ENCODE peak calls at places on chromosomes 4 and X, in five cellular contexts. One of them, this sample, is unnamed.

GRCh38 chr4:130486841-130487240 is 1390.9 kb downstream of the C4orf33 start:
- DNase-seq in aorta: no peak
- DNase-seq in bronchial epithelial cell: peak
- DNase-seq in AG04449: no peak
- DNase-seq in cardiac fibroblast: peak
- DNase-seq in this sample: no peak

GRCh38 chrX:119541188-119541587 is 24.0 kb downstream of the STEEP1 start:
- DNase-seq in aorta: no peak
- DNase-seq in AG04449: peak
- DNase-seq in bronchial epithelial cell: peak
- DNase-seq in cardiac fibroblast: peak
- DNase-seq in this sample: no peak

GRCh38 chr4:3223986-3224748 is 24.8 kb upstream of the MSANTD1 start:
- DNase-seq in bronchial epithelial cell: no peak
- DNase-seq in aorta: peak
- DNase-seq in cardiac fibroblast: no peak
- DNase-seq in AG04449: no peak
- DNase-seq in this sample: peak

GRCh38 chrX:110182865-110183264 is 135.0 kb downstream of the AMMECR1 start:
- DNase-seq in AG04449: no peak
- DNase-seq in aorta: no peak
- DNase-seq in bronchial epithelial cell: no peak
- DNase-seq in cardiac fibroblast: peak
- DNase-seq in this sample: no peak

GRCh38 chrX:10892605-10893225 is 218.4 kb upstream of the HCCS start:
- DNase-seq in AG04449: peak
- DNase-seq in aorta: no peak
- DNase-seq in bronchial epithelial cell: no peak
- DNase-seq in cardiac fibroblast: peak
- DNase-seq in this sample: no peak

GRCh38 chrX:13690836-13691235 is 1.9 kb downstream of the RAB9A start:
- DNase-seq in cardiac fibroblast: no peak
- DNase-seq in aorta: no peak
- DNase-seq in bronchial epithelial cell: no peak
- DNase-seq in AG04449: no peak
- DNase-seq in this sample: no peak

GRCh38 chr4:165294907-165295306 is 32.6 kb upstream of the MSMO1 start:
- DNase-seq in aorta: no peak
- DNase-seq in bronchial epithelial cell: no peak
- DNase-seq in AG04449: no peak
- DNase-seq in cardiac fibroblast: no peak
- DNase-seq in this sample: no peak

GRCh38 chr4:108919229-108919893 is 156.5 kb upstream of the ETNPPL start:
- DNase-seq in aorta: no peak
- DNase-seq in AG04449: no peak
- DNase-seq in cardiac fibroblast: no peak
- DNase-seq in bronchial epithelial cell: no peak
- DNase-seq in this sample: no peak

GRCh38 chrX:132219343-132219768 is at the start of gene RAP2C:
- DNase-seq in bronchial epithelial cell: peak
- DNase-seq in aorta: peak
- DNase-seq in cardiac fibroblast: peak
- DNase-seq in AG04449: no peak
- DNase-seq in this sample: peak

GRCh38 chr4:128675083-128675482 is 134.4 kb upstream of the JADE1 start:
- DNase-seq in cardiac fibroblast: no peak
- DNase-seq in AG04449: no peak
- DNase-seq in aorta: no peak
- DNase-seq in bronchial epithelial cell: no peak
- DNase-seq in this sample: no peak

GRCh38 chr4:19583827-19584569 is 667.7 kb upstream of the SLIT2 start:
- DNase-seq in cardiac fibroblast: peak
- DNase-seq in AG04449: no peak
- DNase-seq in aorta: no peak
- DNase-seq in bronchial epithelial cell: peak
- DNase-seq in this sample: no peak

GRCh38 chr4:4810778-4811177 is 48.7 kb upstream of the MSX1 start:
- DNase-seq in aorta: no peak
- DNase-seq in cardiac fibroblast: no peak
- DNase-seq in bronchial epithelial cell: no peak
- DNase-seq in AG04449: no peak
- DNase-seq in this sample: no peak

GRCh38 chrX:479273-479981 is 92.7 kb upstream of the PPP2R3B start:
- DNase-seq in aorta: no peak
- DNase-seq in AG04449: no peak
- DNase-seq in bronchial epithelial cell: no peak
- DNase-seq in cardiac fibroblast: no peak
- DNase-seq in this sample: no peak

DNA sequence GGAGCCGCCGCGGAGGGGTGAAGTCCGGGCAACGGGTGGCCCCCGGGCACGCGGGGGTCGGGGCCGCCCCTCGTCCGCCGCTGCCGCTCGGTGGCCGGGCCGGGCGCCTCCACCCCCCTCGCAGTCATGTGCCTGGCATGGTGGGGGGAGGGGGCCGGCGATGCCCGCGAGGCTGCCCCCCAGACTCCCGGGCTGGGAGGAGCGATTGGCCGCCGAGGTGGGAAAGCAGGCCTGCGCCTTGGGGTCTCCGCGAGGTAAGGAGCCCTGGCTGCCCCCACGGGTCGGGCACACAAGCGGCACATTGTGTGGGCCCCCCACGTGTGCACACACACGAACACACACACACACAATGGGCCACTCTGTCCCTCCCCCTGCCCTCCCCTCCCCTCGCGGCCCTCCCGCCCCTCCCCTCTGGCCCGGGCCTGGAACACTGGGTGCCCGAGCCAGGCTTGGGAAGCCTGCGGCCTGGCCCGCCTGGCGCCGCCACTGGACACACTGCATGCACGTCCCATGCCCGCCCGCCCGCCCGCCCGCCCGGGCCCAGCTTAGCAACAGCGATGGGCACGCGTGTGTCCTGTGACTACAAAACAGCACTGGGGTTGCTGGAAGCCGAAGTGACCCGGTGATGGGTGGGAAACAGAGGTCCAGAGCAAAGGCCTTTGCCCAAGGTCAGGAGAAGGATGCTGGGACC is 1.3 kb downstream of the SLC6A8 start:
- DNase-seq in cardiac fibroblast: peak
- DNase-seq in aorta: no peak
- DNase-seq in AG04449: no peak
- DNase-seq in bronchial epithelial cell: no peak
- DNase-seq in this sample: peak
- H3K4me3 ChIP-seq in cardiac fibroblast: peak
- H3K4me3 ChIP-seq in aorta: peak
- H3K4me3 ChIP-seq in AG04449: peak
- H3K4me3 ChIP-seq in bronchial epithelial cell: peak
- H3K4me3 ChIP-seq in this sample: peak

DNA sequence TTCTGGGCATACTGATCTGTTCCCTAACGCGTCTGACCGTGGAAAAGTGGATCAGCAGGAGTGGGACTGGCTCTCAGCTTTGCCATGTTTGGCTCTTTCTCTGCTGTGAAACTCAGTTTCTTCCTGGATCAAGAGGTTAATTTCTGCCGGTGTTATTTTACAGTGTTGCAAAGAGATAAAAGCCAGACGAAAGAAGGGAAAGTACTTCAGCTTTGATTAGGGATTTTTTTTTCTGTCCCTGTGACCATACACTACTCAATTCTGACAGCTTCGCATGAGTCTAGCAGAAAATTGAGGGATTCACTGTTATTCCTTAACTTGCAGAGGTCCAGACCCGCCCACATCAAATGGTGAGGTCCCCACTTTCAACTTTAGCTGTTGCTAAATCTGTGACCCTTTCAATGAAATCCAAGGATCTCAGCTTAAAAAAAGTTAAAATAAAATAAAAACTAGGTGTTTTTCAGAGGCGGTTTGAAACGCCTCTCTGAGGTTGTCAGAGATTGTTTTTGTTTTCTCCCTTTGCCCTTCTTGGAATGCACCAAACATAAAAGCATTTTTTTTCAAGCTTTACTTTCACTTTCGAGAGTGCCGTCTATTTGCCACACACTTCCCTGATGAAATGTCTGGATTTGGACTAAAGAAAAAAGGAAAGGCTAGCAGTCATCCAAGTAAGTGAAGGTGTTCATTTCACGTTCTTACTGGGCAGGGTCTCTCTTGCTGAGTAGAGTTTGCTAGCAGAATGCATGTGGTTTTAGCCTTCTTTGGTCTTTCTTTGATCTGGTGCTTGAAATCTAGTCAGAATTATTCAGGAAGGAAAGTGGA is at the start of gene TLR3:
- DNase-seq in cardiac fibroblast: peak
- DNase-seq in bronchial epithelial cell: peak
- DNase-seq in AG04449: no peak
- DNase-seq in aorta: no peak
- DNase-seq in this sample: no peak
- H3K4me3 ChIP-seq in cardiac fibroblast: peak
- H3K4me3 ChIP-seq in bronchial epithelial cell: peak
- H3K4me3 ChIP-seq in AG04449: peak
- H3K4me3 ChIP-seq in aorta: peak
- H3K4me3 ChIP-seq in this sample: peak

GRCh38 chrX:9341305-9342201 is 123.3 kb upstream of the TBL1X start:
- DNase-seq in cardiac fibroblast: peak
- DNase-seq in AG04449: no peak
- DNase-seq in bronchial epithelial cell: no peak
- DNase-seq in aorta: peak
- DNase-seq in this sample: peak
- H3K4me3 ChIP-seq in cardiac fibroblast: peak
- H3K4me3 ChIP-seq in AG04449: peak
- H3K4me3 ChIP-seq in bronchial epithelial cell: no peak
- H3K4me3 ChIP-seq in aorta: peak
- H3K4me3 ChIP-seq in this sample: peak

GRCh38 chr4:153936121-153936520 is 147.2 kb upstream of the SFRP2 start:
- DNase-seq in aorta: no peak
- DNase-seq in AG04449: no peak
- DNase-seq in bronchial epithelial cell: no peak
- DNase-seq in cardiac fibroblast: no peak
- DNase-seq in this sample: no peak
- H3K4me3 ChIP-seq in aorta: no peak
- H3K4me3 ChIP-seq in AG04449: no peak
- H3K4me3 ChIP-seq in bronchial epithelial cell: no peak
- H3K4me3 ChIP-seq in cardiac fibroblast: no peak
- H3K4me3 ChIP-seq in this sample: no peak

DNA sequence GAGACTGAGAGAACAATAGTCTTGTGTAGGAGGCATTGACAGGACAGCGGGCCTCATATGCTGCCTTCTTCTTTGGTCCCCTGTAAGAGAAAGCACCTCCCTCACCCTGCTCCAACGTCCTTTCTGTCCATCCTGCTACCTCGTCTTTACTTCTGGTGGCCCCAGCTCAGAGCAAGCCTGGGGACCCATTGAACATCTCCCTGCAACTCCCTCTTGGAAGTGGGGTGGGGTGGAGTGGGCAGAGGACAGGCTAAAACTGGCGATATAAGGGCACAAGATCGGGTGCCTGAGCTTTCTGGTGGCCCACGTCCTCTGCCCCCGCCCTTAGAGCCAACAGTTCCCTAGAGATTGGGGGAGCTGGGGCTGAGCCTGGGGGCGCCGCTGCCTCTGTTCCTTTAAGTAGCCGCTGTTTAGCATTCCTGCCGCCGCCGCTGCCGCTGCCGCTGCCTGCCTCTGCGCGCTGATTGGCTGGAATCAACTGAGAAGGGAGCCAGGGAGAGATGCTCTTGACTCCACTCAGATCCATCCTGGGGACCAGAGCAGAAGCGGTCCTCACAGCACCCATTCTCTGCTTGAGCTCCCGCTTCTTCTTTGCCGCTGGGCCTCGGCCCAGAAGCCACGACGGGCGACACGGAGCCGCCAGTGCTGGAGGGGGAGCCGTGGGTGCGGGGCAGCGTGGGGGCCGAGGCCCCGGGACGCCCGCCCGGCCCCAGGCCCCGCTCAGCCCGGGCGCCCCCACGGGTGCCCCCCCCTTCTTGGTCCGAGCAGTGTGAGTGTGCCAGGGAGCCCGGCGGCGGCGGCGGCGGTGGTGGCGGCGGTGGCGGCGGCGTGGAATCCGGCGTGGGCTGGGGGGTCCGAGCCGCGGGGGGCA is at the start of gene DLG3:
- DNase-seq in cardiac fibroblast: peak
- DNase-seq in bronchial epithelial cell: no peak
- DNase-seq in aorta: no peak
- DNase-seq in AG04449: no peak
- DNase-seq in this sample: no peak
- H3K4me3 ChIP-seq in cardiac fibroblast: peak
- H3K4me3 ChIP-seq in bronchial epithelial cell: no peak
- H3K4me3 ChIP-seq in aorta: no peak
- H3K4me3 ChIP-seq in AG04449: peak
- H3K4me3 ChIP-seq in this sample: peak

DNA sequence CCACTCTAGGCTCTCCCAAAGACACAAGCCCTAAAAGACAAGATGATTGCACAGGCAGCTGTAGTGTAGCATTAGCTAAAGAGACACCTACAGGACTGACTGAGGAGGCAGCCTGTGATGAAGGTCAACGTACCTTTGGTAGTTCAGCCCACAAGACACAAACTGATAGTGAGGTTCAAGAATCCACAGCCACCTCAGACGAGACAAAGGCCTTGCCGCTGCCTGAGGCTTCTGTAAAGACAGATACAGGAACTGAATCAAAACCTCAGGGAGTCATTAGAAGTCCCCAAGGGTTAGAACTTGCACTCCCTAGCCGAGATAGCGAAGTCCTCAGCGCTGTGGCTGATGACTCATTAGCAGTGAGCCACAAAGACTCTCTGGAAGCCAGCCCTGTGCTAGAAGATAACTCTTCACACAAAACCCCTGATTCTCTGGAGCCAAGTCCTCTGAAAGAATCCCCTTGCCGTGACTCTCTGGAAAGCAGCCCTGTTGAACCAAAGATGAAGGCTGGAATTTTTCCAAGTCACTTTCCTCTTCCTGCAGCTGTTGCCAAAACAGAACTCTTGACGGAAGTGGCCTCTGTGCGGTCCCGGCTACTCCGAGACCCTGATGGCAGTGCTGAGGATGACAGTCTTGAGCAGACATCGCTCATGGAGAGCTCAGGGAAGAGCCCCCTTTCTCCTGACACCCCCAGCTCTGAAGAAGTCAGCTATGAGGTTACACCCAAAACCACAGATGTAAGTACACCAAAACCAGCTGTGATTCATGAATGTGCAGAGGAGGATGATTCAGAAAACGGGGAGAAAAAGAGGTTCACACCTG is 306.3 kb downstream of the ANK2 start:
- DNase-seq in bronchial epithelial cell: peak
- DNase-seq in aorta: peak
- DNase-seq in AG04449: peak
- DNase-seq in cardiac fibroblast: peak
- DNase-seq in this sample: no peak
- H3K4me3 ChIP-seq in bronchial epithelial cell: no peak
- H3K4me3 ChIP-seq in aorta: no peak
- H3K4me3 ChIP-seq in AG04449: no peak
- H3K4me3 ChIP-seq in cardiac fibroblast: peak
- H3K4me3 ChIP-seq in this sample: peak

This sample was measured in psoas muscle.